ENCODE peak calls at places on chromosomes 5 and 9, in eight cellular contexts. R is fibroblast of lung, X is MM.1S, P is neural progenitor cell, A is astrocyte, H is H1, O is HCT116, N is hepatocyte. M is an unnamed sample.

GRCh38 chr5:176188085-176188484 is 50.1 kb upstream of the SIMC1 start:
- DNase-seq in R (no peak), X (no peak), P (no peak), A (no peak), H (no peak), O (no peak), N (no peak), M (no peak)

GRCh38 chr9:83754383-83754977 is 46.7 kb upstream of the UBQLN1 start:
- DNase-seq in R (no peak), X (peak; percentile 23), P (no peak), A (no peak), H (no peak), O (no peak), N (no peak), M (no peak)

GRCh38 chr9:72857632-72858011 is 95.2 kb downstream of the ALDH1A1 start:
- DNase-seq in R (no peak), X (no peak), P (no peak), A (no peak), H (no peak), O (no peak), N (no peak), M (no peak)

GRCh38 chr9:119697996-119698395 is 328.8 kb upstream of the BRINP1 start:
- DNase-seq in R (no peak), X (no peak), P (peak; percentile 7), A (no peak), H (no peak), O (no peak), N (no peak), M (no peak)

GRCh38 chr9:118088075-118088474 is 383.9 kb downstream of the TLR4 start:
- DNase-seq in R (no peak), X (no peak), P (no peak), A (no peak), H (no peak), O (no peak), N (no peak), M (no peak)

GRCh38 chr9:16679327-16679821 is 191.1 kb downstream of the BNC2 start:
- DNase-seq in R (peak; percentile 73), X (no peak), P (no peak), A (peak; percentile 67), H (no peak), O (no peak), N (no peak), M (peak; percentile 87)

GRCh38 chr5:6722015-6722414 is 8.8 kb downstream of the TENT4A start:
- DNase-seq in R (no peak), X (peak; percentile 81), P (no peak), A (no peak), H (no peak), O (no peak), N (no peak), M (peak; percentile 66)

GRCh38 chr9:81369136-81369535 is 320.2 kb downstream of the TLE1 start:
- DNase-seq in R (no peak), X (no peak), P (peak; percentile 87), A (no peak), H (no peak), O (no peak), N (no peak), M (no peak)

GRCh38 chr5:108036484-108036883 is 345.4 kb downstream of the FBXL17 start:
- DNase-seq in R (no peak), X (no peak), P (no peak), A (no peak), H (no peak), O (no peak), N (no peak), M (no peak)

GRCh38 chr9:68827833-68828744 is 123.0 kb downstream of the PIP5K1B start:
- DNase-seq in R (no peak), X (no peak), P (no peak), A (no peak), H (no peak), O (no peak), N (no peak), M (no peak)

GRCh38 chr9:132199056-132199455 is 37.2 kb downstream of the NTNG2 start:
- DNase-seq in R (no peak), X (no peak), P (no peak), A (no peak), H (no peak), O (no peak), N (no peak), M (no peak)

GRCh38 chr9:94002316-94003140 is 47.4 kb upstream of the BARX1 start:
- DNase-seq in R (peak; percentile 26), X (peak; percentile 44), P (peak; percentile 83), A (peak; percentile 8), H (peak; percentile 75), O (no peak), N (peak; percentile 81), M (peak; percentile 47)

GRCh38 chr5:138245717-138246116 is 28.7 kb downstream of the GFRA3 start:
- DNase-seq in R (no peak), X (no peak), P (peak; percentile 76), A (no peak), H (no peak), O (no peak), N (no peak), M (no peak)

GRCh38 chr5:75510836-75511434 is 494 bp downstream of the CERT1 start:
- DNase-seq in R (no peak), X (peak; percentile 16), P (peak; percentile 76), A (no peak), H (peak; percentile 68), O (no peak), N (peak; percentile 86), M (peak; percentile 66)

GRCh38 chr5:154191467-154192261 is 1.1 kb downstream of the GALNT10 start:
- DNase-seq in R (peak; percentile 58), X (no peak), P (no peak), A (peak; percentile 46), H (no peak), O (no peak), N (peak; percentile 24), M (peak; percentile 70)

GRCh38 chr9:72755836-72756235 is 197.0 kb downstream of the ALDH1A1 start:
- DNase-seq in R (no peak), X (no peak), P (no peak), A (no peak), H (no peak), O (no peak), N (no peak), M (no peak)

DNA sequence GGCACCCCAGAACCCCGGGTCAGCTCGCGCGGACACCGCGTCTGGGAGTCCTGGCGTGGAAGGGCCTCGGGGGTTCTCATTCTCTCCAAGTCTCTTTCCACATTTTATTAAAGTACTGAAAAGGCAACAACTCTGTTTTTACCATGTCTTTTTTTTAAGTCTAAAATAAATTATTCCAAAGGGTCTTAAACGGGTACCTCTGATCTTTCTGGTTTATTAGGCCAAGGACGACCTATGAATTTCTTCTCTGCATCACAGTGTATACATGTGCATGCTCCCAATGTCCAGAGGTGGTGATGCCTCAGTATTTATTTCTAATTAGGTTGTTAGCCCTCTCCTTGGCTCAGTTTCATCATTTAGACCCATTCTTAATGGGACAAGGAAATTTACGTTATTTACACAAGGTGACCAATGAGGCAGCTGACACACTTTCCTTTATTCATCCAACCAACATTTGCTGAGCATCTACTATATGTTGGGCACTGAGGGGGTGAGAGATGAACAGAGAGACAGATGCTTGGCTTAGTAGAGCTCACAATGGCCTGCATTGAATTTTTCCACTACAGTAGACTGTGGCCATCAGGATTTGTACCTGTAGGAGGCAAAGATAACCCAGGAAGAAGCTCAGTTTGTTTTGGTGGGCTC is 7.6 kb upstream of the OTP start:
- DNase-seq in R (no peak), X (no peak), P (no peak), A (no peak), H (no peak), O (no peak), N (no peak), M (no peak)
- H3K27me3 ChIP-seq in R (peaks cover 56% of the 10 kb centered on the region), X (peaks cover 31% of the 10 kb centered on the region), P (peaks cover 100% of the 10 kb centered on the region), A (peaks cover 98% of the 10 kb centered on the region), H (peaks cover 82% of the 10 kb centered on the region), O (no peaks in the 10 kb centered on the region), N (peaks cover 96% of the 10 kb centered on the region), M (peaks cover 72% of the 10 kb centered on the region)

GRCh38 chr5:116439891-116440290 is 134.7 kb downstream of the SEMA6A start:
- DNase-seq in R (no peak), X (no peak), P (no peak), A (no peak), H (no peak), O (no peak), N (no peak), M (no peak)
- TF ChIP-seq EZH2 in R (no peak), X (no peak), P (no peak), A (no peak), H (no peak), O (no peak), N (no peak), M (no peak)

DNA sequence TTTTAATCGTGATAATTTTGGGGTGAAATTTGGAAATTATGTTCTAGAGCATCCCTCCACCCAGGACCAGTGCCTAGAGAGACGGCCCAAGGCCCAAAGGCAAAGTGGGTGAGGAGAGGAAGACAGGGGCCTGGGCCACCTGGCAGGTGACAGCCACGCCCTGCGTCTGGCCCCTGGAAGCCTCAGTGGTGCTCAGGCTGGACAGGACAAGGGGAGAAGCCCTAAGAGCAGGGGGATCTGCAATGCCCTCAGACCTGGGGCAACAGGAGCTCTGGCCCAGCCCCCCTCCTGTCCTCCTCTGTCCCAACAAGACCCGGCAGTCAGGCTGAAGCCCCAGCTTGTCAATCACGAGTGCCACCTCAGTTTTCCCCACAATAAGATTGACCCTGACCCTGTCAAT is 134.8 kb downstream of the ADAMTS2 start:
- DNase-seq in R (no peak), X (no peak), P (no peak), A (no peak), H (no peak), O (no peak), N (no peak), M (no peak)
- H3K27me3 ChIP-seq in R (no peaks in the 10 kb centered on the region), X (peaks cover 21% of the 10 kb centered on the region), P (no peaks in the 10 kb centered on the region), A (no peaks in the 10 kb centered on the region), H (no peaks in the 10 kb centered on the region), O (no peaks in the 10 kb centered on the region), N (no peaks in the 10 kb centered on the region), M (no peaks in the 10 kb centered on the region)

GRCh38 chr5:79552984-79553383 is 39.0 kb upstream of the HOMER1 start:
- DNase-seq in R (no peak), X (no peak), P (no peak), A (no peak), H (no peak), O (no peak), N (no peak), M (peak; percentile 54)

GRCh38 chr5:79547982-79548381 is 34.0 kb upstream of the HOMER1 start:
- DNase-seq in R (no peak), X (no peak), P (no peak), A (no peak), H (no peak), O (no peak), N (peak; percentile 28), M (peak; percentile 19)

GRCh38 chr5:79546782-79547428 is 33.0 kb upstream of the HOMER1 start:
- DNase-seq in R (no peak), X (no peak), P (no peak), A (no peak), H (no peak), O (no peak), N (no peak), M (peak; percentile 6)

GRCh38 chr5:79544136-79544535 is 30.2 kb upstream of the HOMER1 start:
- DNase-seq in R (no peak), X (no peak), P (no peak), A (no peak), H (no peak), O (no peak), N (no peak), M (no peak)

DNA sequence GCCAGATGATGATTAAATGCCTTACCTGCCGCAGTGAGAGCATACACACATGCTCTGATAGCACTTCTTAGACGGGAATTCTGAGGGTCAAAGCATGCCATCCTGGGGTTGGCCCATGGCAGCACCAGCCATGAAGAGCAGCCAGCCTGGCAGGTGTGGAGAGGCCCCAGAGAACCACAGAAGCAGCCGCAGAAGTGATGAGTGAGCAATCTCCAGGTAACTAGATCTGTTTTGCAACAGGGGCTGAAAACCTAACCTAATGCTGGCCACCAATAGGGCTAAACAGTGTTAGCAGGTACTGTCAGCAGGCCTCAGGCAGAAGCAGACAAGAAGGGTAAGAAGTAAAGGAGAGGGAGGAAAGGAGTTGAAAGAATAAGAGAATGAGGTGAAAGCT is 33.5 kb upstream of the HOMER1 start:
- DNase-seq in R (no peak), X (peak; percentile 93), P (no peak), A (no peak), H (no peak), O (no peak), N (peak; percentile 20), M (no peak)
- TF ChIP-seq EZH2 in R (no peak), X (no peak), P (no peak), A (no peak), H (no peak), O (no peak), N (no peak), M (no peak)

M was measured in GM23248.